ENCODE peak calls at places on chromosomes 7 and 10, in eight cellular contexts. Z, I, B, O, E, W, V and T are unnamed samples.
A peak's percentile ranks its signal among the peaks of the same experiment; 100 is the strongest.

GRCh38 chr10:17836917-17837316 is 27.8 kb downstream of the MRC1 start:
- DNase-seq in Z (peak; percentile 62), I (peak; percentile 88), B (peak; percentile 17), O (no peak), E (peak; percentile 55), W (peak; percentile 59), V (no peak), T (peak; percentile 78)

GRCh38 chr10:45468110-45468509 is 94.1 kb downstream of the ALOX5 start:
- DNase-seq in Z (no peak), I (no peak), B (no peak), O (no peak), E (no peak), W (no peak), V (no peak), T (no peak)

GRCh38 chr7:22671177-22671879 is 55.7 kb upstream of the IL6 start:
- DNase-seq in Z (peak; percentile 91), I (peak; percentile 59), B (no peak), O (no peak), E (peak; percentile 42), W (peak; percentile 40), V (no peak), T (no peak)

GRCh38 chr10:119268871-119269506 is 61.6 kb downstream of the GRK5 start:
- DNase-seq in Z (peak; percentile 45), I (no peak), B (no peak), O (no peak), E (no peak), W (no peak), V (no peak), T (peak; percentile 56)

GRCh38 chr7:116097365-116098009 is 66.9 kb upstream of the TFEC start:
- DNase-seq in Z (peak; percentile 58), I (peak; percentile 73), B (no peak), O (no peak), E (peak; percentile 75), W (peak; percentile 89), V (peak; percentile 72), T (peak; percentile 80)

GRCh38 chr10:131215776-131216175 is 95.7 kb downstream of the TCERG1L start:
- DNase-seq in Z (no peak), I (no peak), B (no peak), O (peak; percentile 68), E (no peak), W (no peak), V (no peak), T (no peak)

GRCh38 chr7:85974176-85974575 is 669.5 kb upstream of the GRM3 start:
- DNase-seq in Z (no peak), I (no peak), B (no peak), O (no peak), E (no peak), W (no peak), V (no peak), T (no peak)

GRCh38 chr10:55627526-55628170 is 733.4 kb downstream of the ZWINT start:
- DNase-seq in Z (no peak), I (no peak), B (no peak), O (peak; percentile 50), E (peak; percentile 4), W (no peak), V (no peak), T (no peak)

GRCh38 chr7:90119178-90119971 is 34.9 kb upstream of the STEAP1 start:
- DNase-seq in Z (peak; percentile 1), I (no peak), B (peak; percentile 16), O (peak; percentile 81), E (peak; percentile 2), W (no peak), V (no peak), T (peak; percentile 20)

GRCh38 chr7:82441916-82442478 is 1.6 kb downstream of the CACNA2D1 start:
- DNase-seq in Z (peak; percentile 41), I (peak; percentile 35), B (no peak), O (no peak), E (peak; percentile 33), W (peak; percentile 52), V (no peak), T (peak; percentile 41)

GRCh38 chr10:4344544-4344994 is 481.4 kb upstream of the AKR1E2 start:
- DNase-seq in Z (peak; percentile 100), I (peak; percentile 100), B (peak; percentile 72), O (no peak), E (peak; percentile 100), W (peak; percentile 99), V (peak; percentile 97), T (peak; percentile 98)

GRCh38 chr10:107545717-107546116 is 381.2 kb upstream of the SORCS1 start:
- DNase-seq in Z (no peak), I (no peak), B (no peak), O (peak; percentile 68), E (no peak), W (no peak), V (no peak), T (no peak)

GRCh38 chr10:107544706-107545520 is 380.4 kb upstream of the SORCS1 start:
- DNase-seq in Z (no peak), I (no peak), B (no peak), O (no peak), E (no peak), W (no peak), V (no peak), T (no peak)

GRCh38 chr10:107546986-107547385 is 382.5 kb upstream of the SORCS1 start:
- DNase-seq in Z (no peak), I (no peak), B (no peak), O (no peak), E (no peak), W (no peak), V (no peak), T (no peak)

GRCh38 chr10:107548301-107548700 is 383.8 kb upstream of the SORCS1 start:
- DNase-seq in Z (no peak), I (no peak), B (no peak), O (no peak), E (no peak), W (no peak), V (no peak), T (peak; percentile 7)

DNA sequence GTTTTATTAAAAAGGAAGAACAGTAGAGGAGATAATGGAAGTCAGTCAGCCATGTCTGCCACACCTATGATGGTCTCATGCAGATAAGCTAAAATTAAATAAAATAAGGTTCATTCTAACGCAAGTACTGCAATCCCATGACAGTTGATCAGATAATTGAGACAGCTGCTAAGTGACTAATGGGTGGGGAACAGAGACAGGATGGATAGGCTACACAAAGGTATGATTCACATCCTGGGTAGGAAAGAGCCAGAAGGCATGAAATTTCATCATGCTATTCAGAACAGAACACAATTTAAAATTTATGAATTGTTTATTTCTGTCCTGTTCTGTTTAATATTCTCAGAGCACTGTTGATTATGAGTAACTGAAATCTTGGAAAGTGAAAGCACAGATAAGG is 381.7 kb upstream of the SORCS1 start:
- DNase-seq in Z (peak; percentile 33), I (peak; percentile 33), B (no peak), O (no peak), E (peak; percentile 41), W (peak; percentile 95), V (no peak), T (peak; percentile 80)
- H3K4me3 ChIP-seq in Z (no peak overlapping the region), I (no peak overlapping the region), B (no peak overlapping the region), O (no peak overlapping the region), E (no peak overlapping the region), W (no peak overlapping the region), V (no peak overlapping the region), T (no peak overlapping the region)

GRCh38 chr10:43942096-43942885 is 293.6 kb upstream of the ZNF32 start:
- DNase-seq in Z (no peak), I (peak; percentile 40), B (no peak), O (no peak), E (no peak), W (no peak), V (no peak), T (no peak)
- TF ChIP-seq CTCF in Z (no peak), I (no peak), B (no peak), O (no peak), E (no peak), W (no peak), V (no peak), T (no peak)

DNA sequence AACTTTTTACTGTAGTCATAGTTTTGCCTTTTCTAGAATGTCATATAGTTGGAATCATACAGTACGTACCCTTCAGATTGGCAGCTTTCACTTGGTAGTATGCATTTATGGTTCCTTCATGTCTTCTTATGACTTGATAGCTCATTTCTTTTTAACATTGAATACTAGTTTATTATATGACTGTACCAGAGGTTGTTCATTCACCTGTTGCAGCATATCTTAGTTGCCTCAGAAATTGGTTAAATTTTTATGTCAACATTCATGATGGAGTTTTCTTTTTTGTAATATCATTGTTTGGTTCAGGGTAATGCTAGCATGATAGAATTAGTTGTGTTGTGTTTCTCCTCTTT is 94.8 kb upstream of the CDK13 start:
- DNase-seq in Z (no peak), I (no peak), B (no peak), O (no peak), E (no peak), W (no peak), V (no peak), T (no peak)
- H3K4me3 ChIP-seq in Z (peak overlapping the region; percentile 39), I (peak overlapping the region; percentile 32), B (peak overlapping the region; percentile 40), O (peak overlapping the region; percentile 55), E (no peak overlapping the region), W (no peak overlapping the region), V (no peak overlapping the region), T (peak overlapping the region; percentile 31)

DNA sequence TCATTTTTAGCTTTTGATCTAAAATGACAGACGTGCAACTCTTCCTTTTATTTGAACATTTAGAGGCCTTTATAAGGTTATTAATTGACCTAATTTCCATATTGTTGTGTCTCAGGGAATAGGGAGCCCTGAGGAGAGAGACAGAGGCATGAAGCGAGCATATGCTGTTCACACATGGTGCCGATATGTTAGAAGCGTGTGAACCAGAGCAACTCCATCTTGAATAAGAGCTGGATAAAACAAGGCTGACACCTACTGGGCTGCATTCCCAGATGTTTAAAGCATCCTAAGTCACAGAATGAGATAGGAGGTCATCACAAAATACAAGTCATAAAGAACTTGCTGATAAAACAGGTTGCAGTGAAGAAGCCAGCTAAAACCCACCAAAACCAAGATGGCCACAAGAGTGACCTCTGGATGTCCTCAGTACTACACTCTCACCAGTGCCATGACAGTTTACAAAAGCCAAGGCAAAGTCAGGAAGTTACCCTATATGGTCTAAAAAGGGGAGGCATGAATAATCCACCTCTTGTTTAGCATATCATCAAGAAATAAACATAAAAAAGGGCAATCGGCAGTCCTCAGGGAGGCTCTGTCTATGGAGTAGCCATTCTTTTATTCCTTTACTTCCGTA is 80.1 kb downstream of the SEC61G start:
- DNase-seq in Z (no peak), I (no peak), B (no peak), O (no peak), E (no peak), W (peak; percentile 15), V (no peak), T (no peak)
- TF ChIP-seq CTCF in Z (no peak), I (no peak), B (no peak), O (no peak), E (no peak), W (no peak), V (peak; percentile 43), T (no peak)

GRCh38 chr10:28304032-28304571 is 1.2 kb upstream of the MPP7 start:
- DNase-seq in Z (no peak), I (no peak), B (no peak), O (no peak), E (no peak), W (no peak), V (no peak), T (no peak)
- H3K4me3 ChIP-seq in Z (no peak overlapping the region), I (no peak overlapping the region), B (no peak overlapping the region), O (peak overlapping the region; percentile 89), E (no peak overlapping the region), W (no peak overlapping the region), V (no peak overlapping the region), T (no peak overlapping the region)

DNA sequence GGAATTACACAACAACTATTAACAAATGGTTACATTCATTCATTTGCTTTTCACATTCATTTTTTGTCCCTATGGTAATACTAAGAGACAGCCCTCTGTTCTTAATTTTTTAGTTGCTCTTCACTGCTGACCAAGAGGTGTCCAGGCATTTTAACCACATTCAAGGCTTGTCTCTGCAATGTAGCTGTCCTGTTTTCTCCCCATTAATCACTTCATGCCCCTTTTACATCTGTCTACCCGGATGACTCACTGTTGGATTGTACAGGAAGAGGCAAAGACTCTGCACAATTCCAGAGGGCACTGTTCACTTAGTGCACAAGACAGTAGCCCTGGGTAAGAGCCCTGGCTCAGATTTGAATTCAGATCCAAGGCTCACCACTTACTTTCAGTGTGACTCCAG is 168.5 kb downstream of the NOC3L start:
- DNase-seq in Z (peak; percentile 57), I (peak; percentile 53), B (no peak), O (no peak), E (peak; percentile 59), W (peak; percentile 84), V (no peak), T (peak; percentile 42)
- TF ChIP-seq CTCF in Z (peak; percentile 17), I (peak; percentile 18), B (no peak), O (no peak), E (no peak), W (peak; percentile 13), V (no peak), T (peak; percentile 8)